ENCODE peak calls at places on chromosomes 7 and 10, in seven cellular contexts. C, A, O, Q, P, W and M are unnamed samples.

GRCh38 chr10:72320676-72321247 is 34.0 kb downstream of the DNAJB12 start:
- DNase-seq in C (peak), A (peak), O (peak), Q (peak), P (peak), W (peak), M (peak)

GRCh38 chr10:12252882-12253546 is 57.0 kb downstream of the CDC123 start:
- DNase-seq in C (peak), A (peak), O (no peak), Q (peak), P (no peak), W (no peak), M (no peak)

GRCh38 chr7:3670898-3671297 is 369.8 kb downstream of the SDK1 start:
- DNase-seq in C (no peak), A (no peak), O (no peak), Q (no peak), P (no peak), W (no peak), M (no peak)

GRCh38 chr7:92875719-92876118 is 39.3 kb upstream of the CDK6 start:
- DNase-seq in C (no peak), A (no peak), O (peak), Q (no peak), P (no peak), W (no peak), M (no peak)

GRCh38 chr10:118835682-118836326 is 81.0 kb upstream of the CACUL1 start:
- DNase-seq in C (no peak), A (peak), O (no peak), Q (no peak), P (no peak), W (peak), M (no peak)

GRCh38 chr7:74542558-74543117 is 88.9 kb downstream of the GTF2IRD1 start:
- DNase-seq in C (no peak), A (no peak), O (no peak), Q (no peak), P (peak), W (no peak), M (no peak)

GRCh38 chr7:46291064-46291463 is 370.0 kb upstream of the IGFBP3 start:
- DNase-seq in C (peak), A (no peak), O (peak), Q (no peak), P (no peak), W (peak), M (no peak)

GRCh38 chr10:44619521-44619920 is 234.6 kb upstream of the CXCL12 start:
- DNase-seq in C (no peak), A (no peak), O (no peak), Q (no peak), P (no peak), W (no peak), M (no peak)

GRCh38 chr10:11424456-11425287 is 186.8 kb downstream of the USP6NL start:
- DNase-seq in C (peak), A (peak), O (peak), Q (no peak), P (peak), W (peak), M (peak)

GRCh38 chr7:133310232-133310852 is 57.5 kb downstream of the EXOC4 start:
- DNase-seq in C (no peak), A (no peak), O (peak), Q (no peak), P (no peak), W (no peak), M (no peak)

GRCh38 chr7:95684037-95684436 is 87.7 kb upstream of the PDK4 start:
- DNase-seq in C (no peak), A (no peak), O (peak), Q (no peak), P (no peak), W (no peak), M (no peak)

GRCh38 chr10:94192974-94193373 is 169.8 kb downstream of the NOC3L start:
- DNase-seq in C (no peak), A (no peak), O (peak), Q (no peak), P (no peak), W (no peak), M (no peak)

GRCh38 chr7:55556031-55556430 is 16.3 kb downstream of the VOPP1 start:
- DNase-seq in C (peak), A (no peak), O (no peak), Q (no peak), P (no peak), W (peak), M (no peak)

GRCh38 chr7:123974326-123974908 is 49.4 kb downstream of the SPAM1 start:
- DNase-seq in C (peak), A (no peak), O (no peak), Q (no peak), P (no peak), W (no peak), M (no peak)

GRCh38 chr7:149771199-149771636 is 2.2 kb downstream of the ZNF467 start:
- DNase-seq in C (no peak), A (peak), O (no peak), Q (no peak), P (no peak), W (peak), M (no peak)

GRCh38 chr10:50260791-50261281 is 9.5 kb upstream of the ASAH2 start:
- DNase-seq in C (peak), A (no peak), O (no peak), Q (peak), P (no peak), W (no peak), M (no peak)

DNA sequence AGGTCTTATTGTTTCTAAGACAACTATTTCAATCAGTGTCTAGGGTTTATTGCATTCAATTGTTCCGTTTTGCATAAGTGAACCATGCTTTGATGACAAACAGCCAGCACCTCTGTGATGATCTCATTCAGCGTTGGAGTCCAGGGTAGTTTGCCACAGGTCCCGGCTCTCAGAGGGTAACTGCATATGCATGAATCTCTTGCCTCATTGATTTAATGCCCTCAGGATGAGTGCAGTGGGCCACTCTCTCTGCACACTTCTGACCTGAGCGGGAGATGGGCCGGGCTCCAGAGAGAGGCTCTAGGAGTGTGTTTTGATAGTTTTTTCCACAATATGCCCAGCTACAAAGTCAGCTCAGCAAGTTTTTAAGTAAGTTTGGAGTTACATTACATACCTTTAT is 83.9 kb downstream of the HECW1 start:
- DNase-seq in C (no peak), A (no peak), O (no peak), Q (no peak), P (no peak), W (peak), M (no peak)
- TF ChIP-seq CTCF in C (no peak), A (no peak), O (no peak), Q (no peak), P (no peak), W (no peak), M (no peak)

DNA sequence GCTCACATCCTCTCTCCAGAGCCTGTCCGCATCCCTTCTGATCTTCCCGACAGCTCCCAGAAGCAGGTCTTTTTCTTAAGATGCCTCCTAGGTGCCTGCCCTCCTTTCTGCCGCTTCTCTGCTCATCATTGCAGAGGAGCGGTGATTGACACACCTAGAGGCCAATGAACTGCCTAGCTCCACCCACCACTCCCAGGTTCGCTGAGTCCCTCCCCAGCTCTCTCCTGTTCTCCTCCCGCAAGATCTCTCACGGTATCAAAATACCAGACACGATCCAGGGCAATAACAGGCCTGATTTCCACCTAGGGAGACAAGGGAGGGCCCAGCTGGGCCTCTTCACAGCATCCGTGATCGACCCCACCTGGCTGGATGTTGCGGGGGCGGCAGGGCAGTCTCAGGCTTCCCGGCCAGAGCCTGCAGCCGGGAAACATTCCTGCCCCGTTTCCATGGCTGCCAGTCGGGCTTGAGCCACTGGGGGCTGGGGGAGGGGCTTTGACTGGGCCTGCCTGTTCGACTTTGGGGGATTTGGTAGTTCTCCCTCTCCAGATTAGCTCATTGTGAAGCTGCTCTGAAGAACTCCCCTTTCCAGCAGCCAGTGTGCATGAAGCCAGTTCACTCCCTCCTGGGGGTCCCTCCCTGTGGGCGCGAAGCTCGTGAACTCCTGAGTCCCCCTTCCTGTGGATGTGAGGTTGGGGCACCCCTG is 373.5 kb downstream of the RPS24 start:
- DNase-seq in C (peak), A (peak), O (peak), Q (no peak), P (peak), W (peak), M (peak)
- TF ChIP-seq CTCF in C (no peak), A (no peak), O (no peak), Q (no peak), P (no peak), W (no peak), M (no peak)

DNA sequence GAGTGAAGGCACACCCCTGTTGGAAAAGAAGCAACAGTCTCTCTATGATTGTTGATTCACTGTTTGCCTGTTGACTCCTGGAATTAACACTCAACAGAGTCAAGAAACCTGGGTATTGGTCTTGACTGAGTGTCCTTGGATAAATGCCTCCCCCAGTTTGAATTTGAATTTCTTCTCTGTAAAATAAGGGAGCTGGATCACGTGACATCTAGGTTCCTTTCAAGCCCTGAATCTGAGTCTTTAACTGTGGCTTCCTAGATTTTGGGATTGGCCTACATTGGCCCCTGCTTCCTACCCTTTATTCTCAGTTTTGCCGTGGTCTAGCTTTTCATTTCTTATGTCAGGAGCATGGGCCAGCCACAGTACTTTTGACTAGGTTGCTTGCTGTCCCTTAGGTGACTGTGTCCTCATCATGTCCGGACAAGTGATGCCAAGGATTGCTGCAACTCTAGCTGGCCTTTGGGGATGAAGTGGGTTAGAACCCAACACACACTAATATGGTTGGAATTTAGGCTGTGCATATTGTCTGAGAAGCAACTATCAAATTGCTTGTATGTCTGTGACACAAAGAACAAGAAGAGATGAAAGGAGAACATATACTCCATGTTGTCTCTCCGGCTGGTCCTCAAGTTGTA is 35.4 kb downstream of the CALD1 start:
- DNase-seq in C (no peak), A (no peak), O (no peak), Q (no peak), P (no peak), W (no peak), M (no peak)
- TF ChIP-seq CTCF in C (no peak), A (no peak), O (no peak), Q (no peak), P (no peak), W (no peak), M (no peak)

DNA sequence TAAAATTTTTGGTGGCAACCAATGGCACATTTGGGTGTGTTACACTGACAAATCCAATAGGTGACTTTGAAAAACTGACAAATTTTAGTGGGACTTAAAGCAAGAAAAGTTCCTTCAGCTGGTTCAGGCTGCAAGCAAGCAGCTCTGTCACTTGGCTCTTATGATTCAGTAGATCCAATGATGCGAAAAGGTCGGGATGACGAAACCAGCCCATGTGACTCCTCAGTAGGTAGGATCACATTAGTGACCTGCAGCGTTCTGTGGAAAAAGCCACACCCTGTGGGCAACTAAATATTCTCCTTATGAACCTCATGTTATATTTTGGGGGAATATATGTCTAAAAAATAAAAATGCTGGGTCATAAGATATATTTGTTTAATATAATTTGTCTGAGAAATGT is 13.3 kb upstream of the TSGA13 start:
- DNase-seq in C (no peak), A (no peak), O (no peak), Q (no peak), P (no peak), W (no peak), M (no peak)
- TF ChIP-seq CTCF in C (no peak), A (no peak), O (no peak), Q (no peak), P (no peak), W (no peak), M (no peak)

DNA sequence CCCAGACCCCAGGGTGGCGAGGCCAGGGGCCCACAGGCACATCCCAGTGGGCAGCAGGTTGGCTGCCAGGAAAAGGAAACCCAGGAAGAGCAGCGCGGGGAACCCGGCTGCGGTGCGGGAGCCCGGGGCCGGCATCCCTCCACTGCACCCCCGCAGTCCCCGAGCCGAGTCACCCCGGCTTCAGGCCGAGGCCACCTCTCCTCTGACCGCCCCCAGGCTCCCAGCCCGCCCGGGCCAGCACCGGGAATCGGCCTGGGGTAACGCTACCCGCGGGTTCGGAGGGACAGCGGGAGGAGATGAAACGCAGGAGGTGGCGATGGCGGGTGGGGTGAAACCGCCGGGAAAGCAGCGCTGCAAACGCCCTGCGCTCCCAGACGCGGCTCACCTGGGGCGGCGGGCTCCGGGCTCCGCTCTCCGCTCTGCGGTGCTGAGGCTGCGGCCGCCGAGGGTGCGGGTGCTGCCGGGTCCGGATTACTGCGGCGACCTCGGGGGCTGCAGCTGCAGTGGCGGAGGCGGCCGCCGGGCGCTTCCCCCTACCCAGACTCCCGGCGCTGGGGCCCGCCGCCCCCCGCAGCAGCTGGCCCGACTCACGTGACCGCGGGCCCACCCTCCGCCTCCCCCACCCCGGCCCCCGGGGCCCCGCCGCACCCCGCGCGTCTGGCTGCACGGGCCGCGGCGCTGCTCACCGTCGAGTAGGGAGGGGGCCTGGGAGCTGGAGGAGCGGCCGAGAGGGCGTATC is at the start of gene SCRN1:
- DNase-seq in C (peak), A (peak), O (peak), Q (peak), P (no peak), W (peak), M (peak)
- TF ChIP-seq CTCF in C (no peak), A (no peak), O (no peak), Q (no peak), P (no peak), W (peak), M (no peak)

GRCh38 chr7:40829201-40829600 is 694.4 kb downstream of the SUGCT start:
- DNase-seq in C (no peak), A (no peak), O (no peak), Q (no peak), P (no peak), W (no peak), M (no peak)

GRCh38 chr7:40828686-40829085 is 693.9 kb downstream of the SUGCT start:
- DNase-seq in C (no peak), A (no peak), O (no peak), Q (no peak), P (no peak), W (no peak), M (no peak)

GRCh38 chr7:40836218-40836617 is 701.4 kb downstream of the SUGCT start:
- DNase-seq in C (no peak), A (no peak), O (no peak), Q (no peak), P (no peak), W (no peak), M (no peak)

GRCh38 chr7:40833541-40834234 is 698.9 kb downstream of the SUGCT start:
- DNase-seq in C (no peak), A (no peak), O (peak), Q (no peak), P (no peak), W (no peak), M (no peak)
- TF ChIP-seq CTCF in C (no peak), A (no peak), O (peak), Q (peak), P (no peak), W (no peak), M (no peak)